ENCODE peak calls at places on chromosome 5, in nine cellular contexts. A is H1, W is sigmoid colon, K is K562, M is tibial nerve, Q is esophagus muscularis mucosa, R is A549, S is suprapubic skin, N is HepG2. U is an unnamed sample. For H3K4me1, the result is how much of the 10 kb centered on the place peaks cover.

GRCh38 chr5:131635755-131636479 is 888 bp upstream of the RAPGEF6 start:
- DNase-seq in Q (no peak), A (no peak), S (no peak), M (peak), K (no peak), R (peak), N (no peak), W (no peak), U (no peak)

GRCh38 chr5:10788358-10788757 is 27.3 kb upstream of the DAP start:
- DNase-seq in S (no peak), Q (no peak), N (no peak), A (no peak), W (no peak), M (no peak), K (no peak), R (no peak), U (no peak)

GRCh38 chr5:57855831-57856230 is 373.2 kb upstream of the ACTBL2 start:
- DNase-seq in R (no peak), S (no peak), K (no peak), Q (no peak), W (no peak), A (no peak), N (no peak), M (no peak), U (no peak)

GRCh38 chr5:122200456-122200855 is 71.1 kb downstream of the ZNF474 start:
- DNase-seq in Q (no peak), R (no peak), S (no peak), A (no peak), M (no peak), K (no peak), W (no peak), N (no peak), U (no peak)

GRCh38 chr5:68193481-68194036 is 22.0 kb upstream of the PIK3R1 start:
- DNase-seq in M (no peak), W (no peak), Q (peak), R (no peak), A (no peak), N (no peak), S (no peak), K (no peak), U (no peak)

GRCh38 chr5:130652178-130652577 is 512.9 kb downstream of the HINT1 start:
- DNase-seq in K (no peak), A (no peak), W (no peak), M (no peak), N (no peak), Q (no peak), S (no peak), R (peak), U (no peak)

GRCh38 chr5:122102825-122103224 is 24.8 kb upstream of the LOX start:
- DNase-seq in W (no peak), Q (no peak), M (no peak), A (no peak), K (no peak), N (no peak), S (no peak), R (peak), U (no peak)

GRCh38 chr5:26833596-26833995 is 204.8 kb downstream of the CDH9 start:
- DNase-seq in S (no peak), A (no peak), M (no peak), K (no peak), R (peak), Q (no peak), W (no peak), N (no peak), U (no peak)

GRCh38 chr5:110853267-110853666 is 114.5 kb downstream of the SLC25A46 start:
- DNase-seq in Q (no peak), K (no peak), A (no peak), N (no peak), S (no peak), R (no peak), M (no peak), W (no peak), U (no peak)

GRCh38 chr5:72314571-72315172 is 5.4 kb downstream of the MRPS27 start:
- DNase-seq in K (no peak), N (peak), R (peak), S (no peak), M (no peak), A (no peak), W (no peak), Q (no peak), U (peak)

GRCh38 chr5:103119067-103119764 is 722 bp downstream of the GIN1 start:
- DNase-seq in N (peak), W (no peak), A (no peak), M (no peak), S (no peak), R (no peak), Q (no peak), K (no peak), U (no peak)

GRCh38 chr5:59095480-59095879 is 512.6 kb downstream of the RAB3C start:
- DNase-seq in W (no peak), R (no peak), M (no peak), A (no peak), K (no peak), N (no peak), Q (no peak), S (no peak), U (no peak)

GRCh38 chr5:153749941-153750340 is 259.5 kb downstream of the GRIA1 start:
- DNase-seq in S (no peak), M (no peak), A (no peak), Q (no peak), W (no peak), N (no peak), R (no peak), K (no peak), U (no peak)

GRCh38 chr5:58077387-58077786 is 382.5 kb downstream of the PLK2 start:
- DNase-seq in K (no peak), R (no peak), S (no peak), A (no peak), N (no peak), Q (no peak), M (no peak), W (no peak), U (no peak)

GRCh38 chr5:38843665-38844064 is 2.1 kb upstream of the OSMR start:
- DNase-seq in S (no peak), A (no peak), W (no peak), N (no peak), K (no peak), M (no peak), R (no peak), Q (no peak), U (no peak)

GRCh38 chr5:36152324-36153298 is 700 bp downstream of the SKP2 start:
- DNase-seq in W (no peak), N (no peak), K (peak), M (no peak), S (no peak), Q (no peak), A (no peak), R (no peak), U (no peak)

GRCh38 chr5:93158841-93159240 is 422.2 kb downstream of the NR2F1-AS1 start:
- DNase-seq in R (no peak), K (no peak), N (no peak), W (no peak), S (no peak), M (no peak), Q (no peak), A (no peak), U (no peak)

GRCh38 chr5:125409496-125410351 is 663.3 kb upstream of the ZNF608 start:
- DNase-seq in M (no peak), K (no peak), R (no peak), N (no peak), Q (no peak), W (no peak), A (no peak), S (no peak), U (no peak)

GRCh38 chr5:59592101-59592500 is 301.4 kb downstream of the PDE4D start:
- DNase-seq in S (no peak), A (no peak), Q (no peak), M (no peak), R (no peak), K (no peak), W (no peak), N (no peak), U (no peak)

GRCh38 chr5:53479656-53480473 is 564 bp upstream of the FST start:
- DNase-seq in M (peak), Q (no peak), K (peak), W (peak), N (peak), R (peak), A (peak), S (peak), U (peak)

GRCh38 chr5:111299067-111299481 is 74.9 kb downstream of the CAMK4 start:
- DNase-seq in N (peak), S (no peak), W (peak), Q (no peak), R (peak), A (no peak), M (no peak), K (no peak), U (no peak)

GRCh38 chr5:128850049-128850448 is 115.2 kb upstream of the SLC27A6 start:
- DNase-seq in W (no peak), K (no peak), A (no peak), N (no peak), Q (no peak), S (no peak), M (no peak), R (no peak), U (no peak)

DNA sequence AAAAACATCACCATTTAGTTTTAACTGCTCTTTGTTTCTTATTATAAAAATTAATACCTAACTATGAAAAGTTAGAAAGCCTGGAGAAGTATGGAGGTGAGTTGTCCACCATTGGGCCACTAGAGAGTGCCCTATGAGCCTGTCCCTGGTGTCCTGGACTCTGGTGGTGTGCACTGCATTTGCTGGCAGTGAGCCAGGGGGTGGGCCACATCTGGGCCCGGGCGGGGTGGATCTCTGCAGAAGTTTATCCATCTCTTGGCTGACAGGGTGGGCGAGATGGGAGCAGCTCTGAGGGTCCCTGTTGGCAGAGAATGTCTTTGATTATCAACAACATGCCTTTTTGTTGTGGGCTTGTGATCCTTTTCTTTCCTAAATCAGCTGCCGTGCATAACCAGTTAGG is 8.2 kb downstream of the TENT4A start:
- DNase-seq in K (peak), W (no peak), A (no peak), R (no peak), Q (no peak), N (no peak), S (no peak), M (no peak), U (peak)
- H3K4me1 ChIP-seq in K (under half), W (under half), A (under half), R (under half), Q (half or more), N (under half), S (half or more), M (half or more), U (under half)

GRCh38 chr5:176855598-176855997 is 43.5 kb downstream of the HK3 start:
- DNase-seq in M (no peak), A (no peak), N (no peak), R (no peak), K (no peak), W (no peak), Q (no peak), S (no peak), U (no peak)
- TF ChIP-seq EP300 in M (no peak), A (no peak), N (no peak), R (no peak), K (no peak), W (no peak), Q (no peak), S (no peak), U (no peak)

GRCh38 chr5:89327621-89328020 is 444.6 kb upstream of the MEF2C start:
- DNase-seq in W (no peak), K (no peak), S (no peak), Q (no peak), N (no peak), R (no peak), M (no peak), A (no peak), U (no peak)
- H3K4me1 ChIP-seq in W (under half), K (under half), S (under half), Q (under half), N (under half), R (under half), M (under half), A (under half), U (under half)

GRCh38 chr5:95621839-95622629 is 2.1 kb downstream of the GPR150 start:
- DNase-seq in Q (no peak), W (no peak), R (no peak), K (no peak), A (no peak), N (no peak), S (no peak), M (no peak), U (no peak)
- TF ChIP-seq EP300 in Q (no peak), W (no peak), R (no peak), K (no peak), A (no peak), N (no peak), S (no peak), M (no peak), U (no peak)

U was measured in ovary.